ENCODE peak calls at places on chromosomes 6 and 20, in eight cellular contexts. One of them, this sample, is unnamed.

GRCh38 chr6:33860706-33861474 is 57.1 kb upstream of the MLN start:
- DNase-seq in mammary epithelial cell: no peak
- DNase-seq in GM12865: peak; percentile 88
- DNase-seq in astrocyte of the spinal cord: no peak
- DNase-seq in psoas muscle: no peak
- DNase-seq in occipital lobe: no peak
- DNase-seq in left ventricle myocardium inferior: no peak
- DNase-seq in T-helper 1 cell: peak; percentile 19
- DNase-seq in this sample: no peak

GRCh38 chr6:30556714-30556963 is 350 bp upstream of the GNL1 start:
- DNase-seq in occipital lobe: no peak
- DNase-seq in T-helper 1 cell: peak; percentile 86
- DNase-seq in psoas muscle: no peak
- DNase-seq in left ventricle myocardium inferior: peak; percentile 88
- DNase-seq in GM12865: peak; percentile 97
- DNase-seq in mammary epithelial cell: peak; percentile 88
- DNase-seq in astrocyte of the spinal cord: no peak
- DNase-seq in this sample: no peak

GRCh38 chr20:11112837-11113236 is 439.0 kb upstream of the JAG1 start:
- DNase-seq in mammary epithelial cell: peak; percentile 59
- DNase-seq in GM12865: no peak
- DNase-seq in T-helper 1 cell: no peak
- DNase-seq in occipital lobe: no peak
- DNase-seq in left ventricle myocardium inferior: no peak
- DNase-seq in astrocyte of the spinal cord: no peak
- DNase-seq in psoas muscle: no peak
- DNase-seq in this sample: no peak

GRCh38 chr20:791056-791455 is 22.8 kb upstream of the SLC52A3 start:
- DNase-seq in astrocyte of the spinal cord: no peak
- DNase-seq in occipital lobe: no peak
- DNase-seq in left ventricle myocardium inferior: no peak
- DNase-seq in GM12865: no peak
- DNase-seq in psoas muscle: no peak
- DNase-seq in mammary epithelial cell: no peak
- DNase-seq in T-helper 1 cell: no peak
- DNase-seq in this sample: no peak

GRCh38 chr20:64072664-64073063 is 6.7 kb downstream of the RGS19 start:
- DNase-seq in astrocyte of the spinal cord: no peak
- DNase-seq in GM12865: no peak
- DNase-seq in left ventricle myocardium inferior: no peak
- DNase-seq in psoas muscle: no peak
- DNase-seq in occipital lobe: no peak
- DNase-seq in mammary epithelial cell: no peak
- DNase-seq in T-helper 1 cell: no peak
- DNase-seq in this sample: no peak

GRCh38 chr20:20364747-20365558 is 3.0 kb upstream of the INSM1 start:
- DNase-seq in astrocyte of the spinal cord: no peak
- DNase-seq in occipital lobe: no peak
- DNase-seq in mammary epithelial cell: no peak
- DNase-seq in GM12865: no peak
- DNase-seq in psoas muscle: no peak
- DNase-seq in left ventricle myocardium inferior: no peak
- DNase-seq in T-helper 1 cell: no peak
- DNase-seq in this sample: no peak

GRCh38 chr6:7243188-7243942 is 69.6 kb downstream of the SSR1 start:
- DNase-seq in mammary epithelial cell: peak; percentile 44
- DNase-seq in psoas muscle: no peak
- DNase-seq in astrocyte of the spinal cord: peak; percentile 71
- DNase-seq in GM12865: peak; percentile 72
- DNase-seq in occipital lobe: no peak
- DNase-seq in T-helper 1 cell: peak; percentile 49
- DNase-seq in left ventricle myocardium inferior: no peak
- DNase-seq in this sample: no peak

GRCh38 chr6:46652603-46653438 is at the start of the genes CYP39A1 and SLC25A27:
- DNase-seq in psoas muscle: peak; percentile 92
- DNase-seq in astrocyte of the spinal cord: peak; percentile 86
- DNase-seq in left ventricle myocardium inferior: peak; percentile 96
- DNase-seq in mammary epithelial cell: peak; percentile 93
- DNase-seq in GM12865: peak; percentile 79
- DNase-seq in occipital lobe: peak; percentile 92
- DNase-seq in T-helper 1 cell: peak; percentile 53
- DNase-seq in this sample: peak; percentile 18

GRCh38 chr20:51322164-51322707 is 220.3 kb downstream of the NFATC2 start:
- DNase-seq in left ventricle myocardium inferior: no peak
- DNase-seq in psoas muscle: no peak
- DNase-seq in mammary epithelial cell: no peak
- DNase-seq in GM12865: no peak
- DNase-seq in T-helper 1 cell: no peak
- DNase-seq in occipital lobe: no peak
- DNase-seq in astrocyte of the spinal cord: no peak
- DNase-seq in this sample: no peak

GRCh38 chr6:19210849-19211590 is 626.1 kb upstream of the ID4 start:
- DNase-seq in psoas muscle: no peak
- DNase-seq in astrocyte of the spinal cord: no peak
- DNase-seq in occipital lobe: no peak
- DNase-seq in T-helper 1 cell: no peak
- DNase-seq in left ventricle myocardium inferior: peak; percentile 25
- DNase-seq in GM12865: peak; percentile 6
- DNase-seq in mammary epithelial cell: no peak
- DNase-seq in this sample: no peak

GRCh38 chr20:45911486-45912343 is at the start of gene PLTP:
- DNase-seq in left ventricle myocardium inferior: peak; percentile 82
- DNase-seq in occipital lobe: peak; percentile 44
- DNase-seq in psoas muscle: peak; percentile 75
- DNase-seq in mammary epithelial cell: no peak
- DNase-seq in GM12865: peak; percentile 41
- DNase-seq in astrocyte of the spinal cord: peak; percentile 75
- DNase-seq in T-helper 1 cell: no peak
- DNase-seq in this sample: no peak

GRCh38 chr6:73610444-73611275 is 43.1 kb downstream of the SLC17A5 start:
- DNase-seq in psoas muscle: no peak
- DNase-seq in mammary epithelial cell: peak; percentile 33
- DNase-seq in occipital lobe: no peak
- DNase-seq in left ventricle myocardium inferior: no peak
- DNase-seq in GM12865: peak; percentile 50
- DNase-seq in astrocyte of the spinal cord: peak; percentile 67
- DNase-seq in T-helper 1 cell: no peak
- DNase-seq in this sample: peak; percentile 24

GRCh38 chr6:37289931-37290330 is 32.0 kb upstream of the TMEM217 start:
- DNase-seq in GM12865: peak; percentile 30
- DNase-seq in T-helper 1 cell: no peak
- DNase-seq in psoas muscle: no peak
- DNase-seq in astrocyte of the spinal cord: no peak
- DNase-seq in left ventricle myocardium inferior: no peak
- DNase-seq in occipital lobe: no peak
- DNase-seq in mammary epithelial cell: no peak
- DNase-seq in this sample: no peak

GRCh38 chr20:1005452-1006027 is 3.4 kb upstream of the RSPO4 start:
- DNase-seq in astrocyte of the spinal cord: no peak
- DNase-seq in left ventricle myocardium inferior: no peak
- DNase-seq in T-helper 1 cell: no peak
- DNase-seq in psoas muscle: no peak
- DNase-seq in mammary epithelial cell: peak; percentile 59
- DNase-seq in occipital lobe: no peak
- DNase-seq in GM12865: peak; percentile 60
- DNase-seq in this sample: no peak

GRCh38 chr6:7119272-7119801 is 11.6 kb downstream of the RREB1 start:
- DNase-seq in left ventricle myocardium inferior: no peak
- DNase-seq in mammary epithelial cell: no peak
- DNase-seq in T-helper 1 cell: no peak
- DNase-seq in GM12865: no peak
- DNase-seq in occipital lobe: no peak
- DNase-seq in astrocyte of the spinal cord: no peak
- DNase-seq in psoas muscle: no peak
- DNase-seq in this sample: no peak

GRCh38 chr20:2280083-2280482 is 15.7 kb upstream of the TGM3 start:
- DNase-seq in T-helper 1 cell: no peak
- DNase-seq in mammary epithelial cell: no peak
- DNase-seq in psoas muscle: no peak
- DNase-seq in astrocyte of the spinal cord: no peak
- DNase-seq in left ventricle myocardium inferior: no peak
- DNase-seq in occipital lobe: no peak
- DNase-seq in GM12865: no peak
- DNase-seq in this sample: no peak

GRCh38 chr6:22219916-22220315 is 76.9 kb downstream of the PRL start:
- DNase-seq in mammary epithelial cell: no peak
- DNase-seq in left ventricle myocardium inferior: no peak
- DNase-seq in psoas muscle: no peak
- DNase-seq in T-helper 1 cell: no peak
- DNase-seq in occipital lobe: no peak
- DNase-seq in astrocyte of the spinal cord: no peak
- DNase-seq in GM12865: no peak
- DNase-seq in this sample: no peak

GRCh38 chr6:105601541-105602174 is 198.8 kb upstream of the PREP start:
- DNase-seq in mammary epithelial cell: peak; percentile 100
- DNase-seq in left ventricle myocardium inferior: peak; percentile 69
- DNase-seq in T-helper 1 cell: no peak
- DNase-seq in astrocyte of the spinal cord: peak; percentile 97
- DNase-seq in GM12865: peak; percentile 96
- DNase-seq in psoas muscle: peak; percentile 71
- DNase-seq in occipital lobe: peak; percentile 71
- DNase-seq in this sample: peak; percentile 100

This sample was measured in AG09309.